ENCODE peak calls at places on chromosomes 7 and 10, in four cellular contexts. One of them, this sample, is unnamed.
A peak's percentile ranks its signal among the peaks of the same experiment; 100 is the strongest.

GRCh38 chr10:15879058-15879457 is 18.8 kb upstream of the MINDY3 start:
- DNase-seq in tibial artery: no peak
- DNase-seq in left ventricle myocardium inferior: no peak
- DNase-seq in GM23248: peak; percentile 57
- DNase-seq in this sample: peak; percentile 20

GRCh38 chr7:116653204-116653603 is 18.8 kb upstream of the MET start:
- DNase-seq in tibial artery: no peak
- DNase-seq in left ventricle myocardium inferior: no peak
- DNase-seq in GM23248: peak; percentile 74
- DNase-seq in this sample: no peak

GRCh38 chr10:27359792-27360320 is 119.3 kb upstream of the ACBD5 start:
- DNase-seq in tibial artery: no peak
- DNase-seq in left ventricle myocardium inferior: no peak
- DNase-seq in GM23248: no peak
- DNase-seq in this sample: no peak

GRCh38 chr10:93074597-93075368 is 1.1 kb downstream of the CYP26A1 start:
- DNase-seq in tibial artery: no peak
- DNase-seq in left ventricle myocardium inferior: no peak
- DNase-seq in GM23248: peak; percentile 17
- DNase-seq in this sample: no peak

GRCh38 chr7:25407932-25408480 is 179.7 kb upstream of the NPVF start:
- DNase-seq in tibial artery: no peak
- DNase-seq in left ventricle myocardium inferior: no peak
- DNase-seq in GM23248: no peak
- DNase-seq in this sample: no peak

GRCh38 chr10:116001266-116001857 is 271.6 kb downstream of the GFRA1 start:
- DNase-seq in tibial artery: peak; percentile 32
- DNase-seq in left ventricle myocardium inferior: peak; percentile 17
- DNase-seq in GM23248: no peak
- DNase-seq in this sample: no peak

GRCh38 chr7:68176974-68177373 is 1180.3 kb downstream of the TYW1 start:
- DNase-seq in tibial artery: peak; percentile 25
- DNase-seq in left ventricle myocardium inferior: peak; percentile 15
- DNase-seq in GM23248: peak; percentile 53
- DNase-seq in this sample: peak; percentile 56

GRCh38 chr10:131946321-131946751 is 35.4 kb downstream of the BNIP3 start:
- DNase-seq in tibial artery: no peak
- DNase-seq in left ventricle myocardium inferior: no peak
- DNase-seq in GM23248: peak; percentile 67
- DNase-seq in this sample: no peak

DNA sequence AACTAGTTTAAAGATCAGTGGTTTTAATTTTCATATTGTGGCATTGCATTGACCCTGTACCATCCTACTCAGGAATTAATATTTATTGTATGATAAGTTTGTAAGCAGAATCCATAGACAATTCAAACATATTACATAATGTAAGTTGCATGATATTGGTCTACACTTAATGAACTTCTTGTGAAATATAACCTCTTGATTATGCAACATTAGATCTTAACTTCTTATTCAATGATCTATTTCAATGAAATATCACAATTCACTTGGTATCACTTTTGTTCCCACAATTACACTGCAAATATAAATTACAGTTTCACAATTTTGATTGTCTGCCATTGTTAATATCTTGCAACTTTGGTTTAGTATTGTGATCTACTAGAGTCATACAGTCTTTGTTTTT is 44.0 kb upstream of the TMEM229A start:
- DNase-seq in tibial artery: no peak
- DNase-seq in left ventricle myocardium inferior: no peak
- DNase-seq in GM23248: no peak
- DNase-seq in this sample: no peak
- H3K4me3 ChIP-seq in tibial artery: no peak overlapping the region
- H3K4me3 ChIP-seq in left ventricle myocardium inferior: no peak overlapping the region
- H3K4me3 ChIP-seq in GM23248: no peak overlapping the region
- H3K4me3 ChIP-seq in this sample: no peak overlapping the region

DNA sequence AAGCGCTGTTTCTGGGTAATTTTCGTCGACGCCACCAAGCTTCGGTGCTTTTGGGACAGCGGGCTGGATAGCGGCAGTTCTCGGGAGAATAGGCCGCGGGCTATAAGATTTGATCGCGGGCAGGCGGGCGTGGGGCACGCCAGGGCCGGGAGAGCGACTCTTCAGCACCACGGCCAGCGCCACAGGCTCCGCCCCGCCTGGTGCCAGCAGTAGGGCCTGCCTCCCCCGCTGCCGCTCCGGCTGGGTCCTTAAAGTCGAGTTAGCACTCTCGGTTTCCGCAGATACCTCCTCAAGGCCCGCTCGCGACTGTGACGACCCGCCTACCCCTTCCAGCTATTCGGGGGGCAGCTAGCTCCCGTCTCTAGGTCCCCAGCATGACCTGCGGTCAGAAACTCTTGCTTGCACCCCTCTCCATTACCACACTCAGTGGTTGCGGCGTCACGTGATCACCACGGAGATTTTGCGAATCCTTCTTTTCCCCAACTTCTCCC is 9.4 kb downstream of the NXPH1 start:
- DNase-seq in tibial artery: peak; percentile 25
- DNase-seq in left ventricle myocardium inferior: peak; percentile 46
- DNase-seq in GM23248: peak; percentile 49
- DNase-seq in this sample: no peak
- H3K9me3 ChIP-seq in tibial artery: no peaks in the 10 kb centered on the region
- H3K9me3 ChIP-seq in left ventricle myocardium inferior: no peaks in the 10 kb centered on the region
- H3K9me3 ChIP-seq in GM23248: no peaks in the 10 kb centered on the region
- H3K9me3 ChIP-seq in this sample: peaks cover 2% of the 10 kb centered on the region

GRCh38 chr7:134371536-134371935 is 54.8 kb upstream of the SLC35B4 start:
- DNase-seq in tibial artery: no peak
- DNase-seq in left ventricle myocardium inferior: no peak
- DNase-seq in GM23248: no peak
- DNase-seq in this sample: no peak

GRCh38 chr7:134372858-134373257 is 56.1 kb upstream of the SLC35B4 start:
- DNase-seq in tibial artery: no peak
- DNase-seq in left ventricle myocardium inferior: no peak
- DNase-seq in GM23248: no peak
- DNase-seq in this sample: no peak

GRCh38 chr7:134367956-134368749 is 51.4 kb upstream of the SLC35B4 start:
- DNase-seq in tibial artery: no peak
- DNase-seq in left ventricle myocardium inferior: no peak
- DNase-seq in GM23248: peak; percentile 43
- DNase-seq in this sample: no peak

GRCh38 chr7:134368851-134369533 is 52.3 kb upstream of the SLC35B4 start:
- DNase-seq in tibial artery: peak; percentile 37
- DNase-seq in left ventricle myocardium inferior: no peak
- DNase-seq in GM23248: peak; percentile 84
- DNase-seq in this sample: peak; percentile 83

GRCh38 chr7:134370135-134370534 is 53.4 kb upstream of the SLC35B4 start:
- DNase-seq in tibial artery: no peak
- DNase-seq in left ventricle myocardium inferior: no peak
- DNase-seq in GM23248: no peak
- DNase-seq in this sample: no peak
- H3K4me3 ChIP-seq in tibial artery: no peak overlapping the region
- H3K4me3 ChIP-seq in left ventricle myocardium inferior: no peak overlapping the region
- H3K4me3 ChIP-seq in GM23248: no peak overlapping the region
- H3K4me3 ChIP-seq in this sample: no peak overlapping the region

GRCh38 chr10:130493021-130493420 is 356.8 kb downstream of the GLRX3 start:
- DNase-seq in tibial artery: no peak
- DNase-seq in left ventricle myocardium inferior: no peak
- DNase-seq in GM23248: no peak
- DNase-seq in this sample: no peak
- H3K9me3 ChIP-seq in tibial artery: no peaks in the 10 kb centered on the region
- H3K9me3 ChIP-seq in left ventricle myocardium inferior: no peaks in the 10 kb centered on the region
- H3K9me3 ChIP-seq in GM23248: no peaks in the 10 kb centered on the region
- H3K9me3 ChIP-seq in this sample: no peaks in the 10 kb centered on the region

GRCh38 chr10:71220689-71221540 is 8.5 kb downstream of the UNC5B start:
- DNase-seq in tibial artery: no peak
- DNase-seq in left ventricle myocardium inferior: no peak
- DNase-seq in GM23248: no peak
- DNase-seq in this sample: no peak
- H3K4me3 ChIP-seq in tibial artery: no peak overlapping the region
- H3K4me3 ChIP-seq in left ventricle myocardium inferior: no peak overlapping the region
- H3K4me3 ChIP-seq in GM23248: no peak overlapping the region
- H3K4me3 ChIP-seq in this sample: no peak overlapping the region